ENCODE peak calls at places on chromosomes 12 and 14, in six cellular contexts. A, D, F, C, S and Z are unnamed samples.

GRCh38 chr12:95836630-95837239 is 22.0 kb upstream of the SNRPF start:
- DNase-seq in A (no peak), D (no peak), F (peak), C (no peak), S (no peak), Z (no peak)

GRCh38 chr12:67388331-67389163 is 119.4 kb downstream of the CAND1 start:
- DNase-seq in A (no peak), D (no peak), F (no peak), C (no peak), S (no peak), Z (no peak)

GRCh38 chr14:74265312-74265965 is 26.2 kb downstream of the VSX2 start:
- DNase-seq in A (no peak), D (no peak), F (no peak), C (no peak), S (no peak), Z (no peak)

GRCh38 chr12:38289396-38289795 is 27.2 kb upstream of the ALG10B start:
- DNase-seq in A (no peak), D (no peak), F (no peak), C (no peak), S (no peak), Z (no peak)

GRCh38 chr14:52400846-52401245 is 86.7 kb downstream of the PTGER2 start:
- DNase-seq in A (no peak), D (no peak), F (no peak), C (no peak), S (no peak), Z (no peak)

GRCh38 chr14:37232907-37233481 is 35.3 kb downstream of the MIPOL1 start:
- DNase-seq in A (peak), D (no peak), F (peak), C (no peak), S (no peak), Z (no peak)

GRCh38 chr12:132342322-132342721 is 12.9 kb upstream of the GALNT9 start:
- DNase-seq in A (no peak), D (no peak), F (no peak), C (no peak), S (no peak), Z (no peak)

GRCh38 chr14:100708349-100709217 is 18.1 kb upstream of the DLK1 start:
- DNase-seq in A (peak), D (no peak), F (no peak), C (peak), S (no peak), Z (no peak)

GRCh38 chr14:95679995-95680735 is 6.1 kb upstream of the TCL1B start:
- DNase-seq in A (no peak), D (no peak), F (no peak), C (no peak), S (no peak), Z (no peak)

GRCh38 chr14:69027242-69027913 is 48.3 kb upstream of the ACTN1 start:
- DNase-seq in A (no peak), D (no peak), F (no peak), C (no peak), S (no peak), Z (no peak)

GRCh38 chr12:113202300-113203075 is 17.0 kb downstream of the RITA1 start:
- DNase-seq in A (no peak), D (no peak), F (no peak), C (peak), S (no peak), Z (no peak)

GRCh38 chr12:41795910-41796309 is 348.8 kb downstream of the GXYLT1 start:
- DNase-seq in A (no peak), D (no peak), F (no peak), C (no peak), S (no peak), Z (no peak)

GRCh38 chr12:110532644-110533043 is 30.5 kb downstream of the RAD9B start:
- DNase-seq in A (no peak), D (no peak), F (no peak), C (no peak), S (no peak), Z (no peak)

GRCh38 chr12:51421266-51421884 is 3.3 kb upstream of the SLC4A8 start:
- DNase-seq in A (peak), D (peak), F (peak), C (no peak), S (peak), Z (no peak)

GRCh38 chr12:12194206-12194605 is 72.6 kb downstream of the LRP6 start:
- DNase-seq in A (no peak), D (peak), F (no peak), C (no peak), S (no peak), Z (no peak)

GRCh38 chr14:71021347-71022014 is 114.2 kb downstream of the PCNX1 start:
- DNase-seq in A (no peak), D (no peak), F (peak), C (no peak), S (no peak), Z (no peak)

GRCh38 chr14:58631720-58632119 is 6.0 kb upstream of the DACT1 start:
- DNase-seq in A (no peak), D (no peak), F (no peak), C (no peak), S (no peak), Z (no peak)

GRCh38 chr14:36268957-36269734 is 51.3 kb downstream of the MBIP start:
- DNase-seq in A (no peak), D (no peak), F (no peak), C (peak), S (no peak), Z (no peak)

GRCh38 chr14:32397871-32398640 is 69.0 kb downstream of the AKAP6 start:
- DNase-seq in A (no peak), D (peak), F (peak), C (no peak), S (no peak), Z (peak)